ENCODE peak calls at places on chromosomes 1 and 21, in seven cellular contexts. One of them, this sample, is unnamed.

GRCh38 chr1:246002725-246003441 is 504.2 kb downstream of the SMYD3 start:
- DNase-seq in stimulated activated CD4-positive, alpha-beta T cell treated with anti-CD3 and anti-CD28 coated beads, Interleukin-2, amount 100 ng/mL, for 48 hours: peak
- DNase-seq in activated T-cell treated with anti-CD3 and anti-CD28 coated beads for 48 hours: peak
- DNase-seq in C1 segment of cervical spinal cord: peak
- DNase-seq in AG08396: peak
- DNase-seq in AG09309: no peak
- DNase-seq in CD4-positive, CD25-positive, alpha-beta regulatory T cell: peak
- DNase-seq in this sample: peak

GRCh38 chr1:1003618-1004419 is 3.9 kb upstream of the HES4 start:
- DNase-seq in AG09309: no peak
- DNase-seq in activated T-cell treated with anti-CD3 and anti-CD28 coated beads for 48 hours: no peak
- DNase-seq in AG08396: no peak
- DNase-seq in C1 segment of cervical spinal cord: no peak
- DNase-seq in stimulated activated CD4-positive, alpha-beta T cell treated with anti-CD3 and anti-CD28 coated beads, Interleukin-2, amount 100 ng/mL, for 48 hours: no peak
- DNase-seq in CD4-positive, CD25-positive, alpha-beta regulatory T cell: no peak
- DNase-seq in this sample: no peak

GRCh38 chr1:22490309-22490708 is 38.7 kb downstream of the ZBTB40 start:
- DNase-seq in C1 segment of cervical spinal cord: no peak
- DNase-seq in CD4-positive, CD25-positive, alpha-beta regulatory T cell: no peak
- DNase-seq in AG09309: no peak
- DNase-seq in AG08396: no peak
- DNase-seq in stimulated activated CD4-positive, alpha-beta T cell treated with anti-CD3 and anti-CD28 coated beads, Interleukin-2, amount 100 ng/mL, for 48 hours: no peak
- DNase-seq in activated T-cell treated with anti-CD3 and anti-CD28 coated beads for 48 hours: no peak
- DNase-seq in this sample: no peak

GRCh38 chr1:227356582-227357228 is 38.4 kb upstream of the CDC42BPA start:
- DNase-seq in stimulated activated CD4-positive, alpha-beta T cell treated with anti-CD3 and anti-CD28 coated beads, Interleukin-2, amount 100 ng/mL, for 48 hours: no peak
- DNase-seq in AG09309: no peak
- DNase-seq in CD4-positive, CD25-positive, alpha-beta regulatory T cell: no peak
- DNase-seq in C1 segment of cervical spinal cord: no peak
- DNase-seq in AG08396: no peak
- DNase-seq in activated T-cell treated with anti-CD3 and anti-CD28 coated beads for 48 hours: no peak
- DNase-seq in this sample: no peak

GRCh38 chr21:38120984-38121855 is 135.6 kb upstream of the KCNJ15 start:
- DNase-seq in stimulated activated CD4-positive, alpha-beta T cell treated with anti-CD3 and anti-CD28 coated beads, Interleukin-2, amount 100 ng/mL, for 48 hours: no peak
- DNase-seq in AG09309: no peak
- DNase-seq in activated T-cell treated with anti-CD3 and anti-CD28 coated beads for 48 hours: no peak
- DNase-seq in CD4-positive, CD25-positive, alpha-beta regulatory T cell: no peak
- DNase-seq in AG08396: no peak
- DNase-seq in C1 segment of cervical spinal cord: no peak
- DNase-seq in this sample: no peak

GRCh38 chr1:169538998-169539871 is 47.0 kb downstream of the F5 start:
- DNase-seq in stimulated activated CD4-positive, alpha-beta T cell treated with anti-CD3 and anti-CD28 coated beads, Interleukin-2, amount 100 ng/mL, for 48 hours: no peak
- DNase-seq in activated T-cell treated with anti-CD3 and anti-CD28 coated beads for 48 hours: no peak
- DNase-seq in C1 segment of cervical spinal cord: no peak
- DNase-seq in CD4-positive, CD25-positive, alpha-beta regulatory T cell: no peak
- DNase-seq in AG08396: peak
- DNase-seq in AG09309: peak
- DNase-seq in this sample: no peak

GRCh38 chr1:153790282-153790995 is 15.2 kb downstream of the SLC27A3 start:
- DNase-seq in C1 segment of cervical spinal cord: peak
- DNase-seq in activated T-cell treated with anti-CD3 and anti-CD28 coated beads for 48 hours: no peak
- DNase-seq in CD4-positive, CD25-positive, alpha-beta regulatory T cell: no peak
- DNase-seq in AG09309: peak
- DNase-seq in AG08396: peak
- DNase-seq in stimulated activated CD4-positive, alpha-beta T cell treated with anti-CD3 and anti-CD28 coated beads, Interleukin-2, amount 100 ng/mL, for 48 hours: no peak
- DNase-seq in this sample: peak

GRCh38 chr1:21647431-21648373 is 21.5 kb downstream of the RAP1GAP start:
- DNase-seq in AG09309: no peak
- DNase-seq in stimulated activated CD4-positive, alpha-beta T cell treated with anti-CD3 and anti-CD28 coated beads, Interleukin-2, amount 100 ng/mL, for 48 hours: peak
- DNase-seq in activated T-cell treated with anti-CD3 and anti-CD28 coated beads for 48 hours: peak
- DNase-seq in C1 segment of cervical spinal cord: no peak
- DNase-seq in CD4-positive, CD25-positive, alpha-beta regulatory T cell: no peak
- DNase-seq in AG08396: peak
- DNase-seq in this sample: no peak

GRCh38 chr1:22971161-22972062 is 1.3 kb downstream of the LACTBL1 start:
- DNase-seq in AG09309: no peak
- DNase-seq in activated T-cell treated with anti-CD3 and anti-CD28 coated beads for 48 hours: no peak
- DNase-seq in C1 segment of cervical spinal cord: no peak
- DNase-seq in AG08396: no peak
- DNase-seq in stimulated activated CD4-positive, alpha-beta T cell treated with anti-CD3 and anti-CD28 coated beads, Interleukin-2, amount 100 ng/mL, for 48 hours: no peak
- DNase-seq in CD4-positive, CD25-positive, alpha-beta regulatory T cell: no peak
- DNase-seq in this sample: no peak

GRCh38 chr1:42776499-42776898 is 8.3 kb upstream of the TMEM269 start:
- DNase-seq in stimulated activated CD4-positive, alpha-beta T cell treated with anti-CD3 and anti-CD28 coated beads, Interleukin-2, amount 100 ng/mL, for 48 hours: no peak
- DNase-seq in C1 segment of cervical spinal cord: no peak
- DNase-seq in CD4-positive, CD25-positive, alpha-beta regulatory T cell: no peak
- DNase-seq in AG09309: no peak
- DNase-seq in activated T-cell treated with anti-CD3 and anti-CD28 coated beads for 48 hours: no peak
- DNase-seq in AG08396: no peak
- DNase-seq in this sample: no peak

GRCh38 chr1:38929054-38929453 is 12.6 kb downstream of the RHBDL2 start:
- DNase-seq in AG09309: no peak
- DNase-seq in AG08396: no peak
- DNase-seq in C1 segment of cervical spinal cord: no peak
- DNase-seq in CD4-positive, CD25-positive, alpha-beta regulatory T cell: no peak
- DNase-seq in stimulated activated CD4-positive, alpha-beta T cell treated with anti-CD3 and anti-CD28 coated beads, Interleukin-2, amount 100 ng/mL, for 48 hours: no peak
- DNase-seq in activated T-cell treated with anti-CD3 and anti-CD28 coated beads for 48 hours: no peak
- DNase-seq in this sample: no peak

GRCh38 chr1:9615316-9616063 is 26.8 kb downstream of the TMEM201 start:
- DNase-seq in AG08396: peak
- DNase-seq in activated T-cell treated with anti-CD3 and anti-CD28 coated beads for 48 hours: peak
- DNase-seq in AG09309: no peak
- DNase-seq in C1 segment of cervical spinal cord: no peak
- DNase-seq in CD4-positive, CD25-positive, alpha-beta regulatory T cell: no peak
- DNase-seq in stimulated activated CD4-positive, alpha-beta T cell treated with anti-CD3 and anti-CD28 coated beads, Interleukin-2, amount 100 ng/mL, for 48 hours: peak
- DNase-seq in this sample: peak

GRCh38 chr1:29381426-29381825 is 145.1 kb downstream of the PTPRU start:
- DNase-seq in AG09309: no peak
- DNase-seq in activated T-cell treated with anti-CD3 and anti-CD28 coated beads for 48 hours: no peak
- DNase-seq in C1 segment of cervical spinal cord: no peak
- DNase-seq in AG08396: no peak
- DNase-seq in stimulated activated CD4-positive, alpha-beta T cell treated with anti-CD3 and anti-CD28 coated beads, Interleukin-2, amount 100 ng/mL, for 48 hours: no peak
- DNase-seq in CD4-positive, CD25-positive, alpha-beta regulatory T cell: no peak
- DNase-seq in this sample: no peak

GRCh38 chr1:27883536-27884181 is 11.3 kb downstream of the THEMIS2 start:
- DNase-seq in AG09309: no peak
- DNase-seq in stimulated activated CD4-positive, alpha-beta T cell treated with anti-CD3 and anti-CD28 coated beads, Interleukin-2, amount 100 ng/mL, for 48 hours: no peak
- DNase-seq in activated T-cell treated with anti-CD3 and anti-CD28 coated beads for 48 hours: no peak
- DNase-seq in AG08396: no peak
- DNase-seq in CD4-positive, CD25-positive, alpha-beta regulatory T cell: no peak
- DNase-seq in C1 segment of cervical spinal cord: no peak
- DNase-seq in this sample: no peak

GRCh38 chr21:31220567-31220966 is 123.5 kb downstream of the TIAM1 start:
- DNase-seq in AG09309: no peak
- DNase-seq in stimulated activated CD4-positive, alpha-beta T cell treated with anti-CD3 and anti-CD28 coated beads, Interleukin-2, amount 100 ng/mL, for 48 hours: no peak
- DNase-seq in activated T-cell treated with anti-CD3 and anti-CD28 coated beads for 48 hours: no peak
- DNase-seq in AG08396: no peak
- DNase-seq in CD4-positive, CD25-positive, alpha-beta regulatory T cell: no peak
- DNase-seq in C1 segment of cervical spinal cord: no peak
- DNase-seq in this sample: no peak

GRCh38 chr21:46667191-46667734 is 31.8 kb downstream of the PRMT2 start:
- DNase-seq in activated T-cell treated with anti-CD3 and anti-CD28 coated beads for 48 hours: peak
- DNase-seq in CD4-positive, CD25-positive, alpha-beta regulatory T cell: no peak
- DNase-seq in AG08396: peak
- DNase-seq in stimulated activated CD4-positive, alpha-beta T cell treated with anti-CD3 and anti-CD28 coated beads, Interleukin-2, amount 100 ng/mL, for 48 hours: no peak
- DNase-seq in AG09309: no peak
- DNase-seq in C1 segment of cervical spinal cord: no peak
- DNase-seq in this sample: no peak

GRCh38 chr1:216064643-216065042 is 358.6 kb downstream of the USH2A start:
- DNase-seq in activated T-cell treated with anti-CD3 and anti-CD28 coated beads for 48 hours: no peak
- DNase-seq in AG08396: no peak
- DNase-seq in CD4-positive, CD25-positive, alpha-beta regulatory T cell: no peak
- DNase-seq in C1 segment of cervical spinal cord: no peak
- DNase-seq in AG09309: no peak
- DNase-seq in stimulated activated CD4-positive, alpha-beta T cell treated with anti-CD3 and anti-CD28 coated beads, Interleukin-2, amount 100 ng/mL, for 48 hours: no peak
- DNase-seq in this sample: no peak

GRCh38 chr21:32371913-32372314 is 20.9 kb downstream of the URB1 start:
- DNase-seq in CD4-positive, CD25-positive, alpha-beta regulatory T cell: no peak
- DNase-seq in activated T-cell treated with anti-CD3 and anti-CD28 coated beads for 48 hours: no peak
- DNase-seq in AG08396: peak
- DNase-seq in AG09309: peak
- DNase-seq in C1 segment of cervical spinal cord: no peak
- DNase-seq in stimulated activated CD4-positive, alpha-beta T cell treated with anti-CD3 and anti-CD28 coated beads, Interleukin-2, amount 100 ng/mL, for 48 hours: no peak
- DNase-seq in this sample: no peak

GRCh38 chr1:31581821-31582810 is 5.8 kb downstream of the TINAGL1 start:
- DNase-seq in stimulated activated CD4-positive, alpha-beta T cell treated with anti-CD3 and anti-CD28 coated beads, Interleukin-2, amount 100 ng/mL, for 48 hours: no peak
- DNase-seq in AG09309: no peak
- DNase-seq in activated T-cell treated with anti-CD3 and anti-CD28 coated beads for 48 hours: no peak
- DNase-seq in AG08396: no peak
- DNase-seq in C1 segment of cervical spinal cord: no peak
- DNase-seq in CD4-positive, CD25-positive, alpha-beta regulatory T cell: no peak
- DNase-seq in this sample: no peak

GRCh38 chr1:234961468-234962339 is 166.9 kb downstream of the TOMM20 start:
- DNase-seq in CD4-positive, CD25-positive, alpha-beta regulatory T cell: no peak
- DNase-seq in AG08396: peak
- DNase-seq in activated T-cell treated with anti-CD3 and anti-CD28 coated beads for 48 hours: no peak
- DNase-seq in stimulated activated CD4-positive, alpha-beta T cell treated with anti-CD3 and anti-CD28 coated beads, Interleukin-2, amount 100 ng/mL, for 48 hours: no peak
- DNase-seq in AG09309: peak
- DNase-seq in C1 segment of cervical spinal cord: no peak
- DNase-seq in this sample: no peak

GRCh38 chr1:235021321-235021720 is 107.3 kb downstream of the TOMM20 start:
- DNase-seq in CD4-positive, CD25-positive, alpha-beta regulatory T cell: no peak
- DNase-seq in stimulated activated CD4-positive, alpha-beta T cell treated with anti-CD3 and anti-CD28 coated beads, Interleukin-2, amount 100 ng/mL, for 48 hours: no peak
- DNase-seq in C1 segment of cervical spinal cord: no peak
- DNase-seq in AG08396: no peak
- DNase-seq in AG09309: no peak
- DNase-seq in activated T-cell treated with anti-CD3 and anti-CD28 coated beads for 48 hours: no peak
- DNase-seq in this sample: no peak

GRCh38 chr21:34889287-34889536 is 159.9 kb downstream of the RUNX1 start:
- DNase-seq in stimulated activated CD4-positive, alpha-beta T cell treated with anti-CD3 and anti-CD28 coated beads, Interleukin-2, amount 100 ng/mL, for 48 hours: no peak
- DNase-seq in AG08396: peak
- DNase-seq in C1 segment of cervical spinal cord: no peak
- DNase-seq in activated T-cell treated with anti-CD3 and anti-CD28 coated beads for 48 hours: no peak
- DNase-seq in AG09309: no peak
- DNase-seq in CD4-positive, CD25-positive, alpha-beta regulatory T cell: no peak
- DNase-seq in this sample: peak

GRCh38 chr21:34986561-34987533 is 62.3 kb downstream of the RUNX1 start:
- DNase-seq in activated T-cell treated with anti-CD3 and anti-CD28 coated beads for 48 hours: peak
- DNase-seq in stimulated activated CD4-positive, alpha-beta T cell treated with anti-CD3 and anti-CD28 coated beads, Interleukin-2, amount 100 ng/mL, for 48 hours: peak
- DNase-seq in C1 segment of cervical spinal cord: no peak
- DNase-seq in AG09309: peak
- DNase-seq in CD4-positive, CD25-positive, alpha-beta regulatory T cell: peak
- DNase-seq in AG08396: no peak
- DNase-seq in this sample: peak

GRCh38 chr1:22619808-22620207 is 16.6 kb upstream of the C1QA start:
- DNase-seq in activated T-cell treated with anti-CD3 and anti-CD28 coated beads for 48 hours: no peak
- DNase-seq in stimulated activated CD4-positive, alpha-beta T cell treated with anti-CD3 and anti-CD28 coated beads, Interleukin-2, amount 100 ng/mL, for 48 hours: no peak
- DNase-seq in AG09309: no peak
- DNase-seq in C1 segment of cervical spinal cord: no peak
- DNase-seq in AG08396: no peak
- DNase-seq in CD4-positive, CD25-positive, alpha-beta regulatory T cell: no peak
- DNase-seq in this sample: no peak

GRCh38 chr21:43333301-43334062 is 93.4 kb downstream of the SIK1 start:
- DNase-seq in C1 segment of cervical spinal cord: no peak
- DNase-seq in activated T-cell treated with anti-CD3 and anti-CD28 coated beads for 48 hours: no peak
- DNase-seq in stimulated activated CD4-positive, alpha-beta T cell treated with anti-CD3 and anti-CD28 coated beads, Interleukin-2, amount 100 ng/mL, for 48 hours: no peak
- DNase-seq in CD4-positive, CD25-positive, alpha-beta regulatory T cell: no peak
- DNase-seq in AG08396: peak
- DNase-seq in AG09309: peak
- DNase-seq in this sample: no peak

GRCh38 chr1:53643061-53643880 is 95.7 kb downstream of the GLIS1 start:
- DNase-seq in activated T-cell treated with anti-CD3 and anti-CD28 coated beads for 48 hours: no peak
- DNase-seq in AG09309: no peak
- DNase-seq in AG08396: no peak
- DNase-seq in stimulated activated CD4-positive, alpha-beta T cell treated with anti-CD3 and anti-CD28 coated beads, Interleukin-2, amount 100 ng/mL, for 48 hours: no peak
- DNase-seq in C1 segment of cervical spinal cord: no peak
- DNase-seq in CD4-positive, CD25-positive, alpha-beta regulatory T cell: no peak
- DNase-seq in this sample: no peak

GRCh38 chr1:67608661-67609571 is 76.1 kb upstream of the GADD45A start:
- DNase-seq in AG08396: no peak
- DNase-seq in activated T-cell treated with anti-CD3 and anti-CD28 coated beads for 48 hours: no peak
- DNase-seq in CD4-positive, CD25-positive, alpha-beta regulatory T cell: no peak
- DNase-seq in AG09309: no peak
- DNase-seq in C1 segment of cervical spinal cord: no peak
- DNase-seq in stimulated activated CD4-positive, alpha-beta T cell treated with anti-CD3 and anti-CD28 coated beads, Interleukin-2, amount 100 ng/mL, for 48 hours: no peak
- DNase-seq in this sample: no peak

This sample was measured in activated CD8-positive, alpha-beta memory T cell treated with anti-CD3 and anti-CD28 coated beads, Interleukin-2, amount 50 U/mL, for 4 hours.